ENCODE peak calls at places on chromosomes 1 and 21, in five cellular contexts. X is HepG2, C is HCT116, R is K562, P is SK-N-SH. B is an unnamed sample.

GRCh38 chr1:48105167-48105566 is 108.0 kb upstream of the TRABD2B start:
- DNase-seq in P (no peak), X (no peak), R (no peak), C (no peak), B (peak)

GRCh38 chr1:156097499-156098178 is 15.4 kb upstream of the MEX3A start:
- DNase-seq in C (no peak), R (no peak), P (no peak), X (no peak), B (no peak)

GRCh38 chr1:79204774-79205173 is 198.2 kb upstream of the ADGRL4 start:
- DNase-seq in R (no peak), C (no peak), P (no peak), X (no peak), B (no peak)

GRCh38 chr21:44509539-44509938 is 30.5 kb downstream of the KRTAP10-1 start:
- DNase-seq in X (no peak), R (no peak), C (peak), P (peak), B (peak)

GRCh38 chr1:206863266-206863665 is 2.2 kb upstream of the IL20 start:
- DNase-seq in C (no peak), R (no peak), X (no peak), P (no peak), B (no peak)

GRCh38 chr1:194194724-194195123 is 1008.3 kb upstream of the B3GALT2 start:
- DNase-seq in R (no peak), X (no peak), P (no peak), C (no peak), B (no peak)

GRCh38 chr1:42931108-42931539 is 27.5 kb downstream of the SLC2A1 start:
- DNase-seq in P (peak), R (peak), X (no peak), C (no peak), B (peak)

GRCh38 chr1:3584915-3585314 is 26.4 kb downstream of the MEGF6 start:
- DNase-seq in P (no peak), C (no peak), X (no peak), R (no peak), B (no peak)

GRCh38 chr21:32196001-32196400 is 82.8 kb downstream of the MIS18A start:
- DNase-seq in X (no peak), R (no peak), C (no peak), P (no peak), B (no peak)

GRCh38 chr1:34645109-34645688 is 109.6 kb upstream of the GJB5 start:
- DNase-seq in X (no peak), C (no peak), R (no peak), P (no peak), B (no peak)

GRCh38 chr21:34511787-34512451 is at the start of gene KCNE1:
- DNase-seq in C (no peak), X (no peak), P (no peak), R (no peak), B (no peak)

GRCh38 chr1:198929111-198929604 is 290.3 kb downstream of the PTPRC start:
- DNase-seq in C (no peak), R (no peak), P (no peak), X (no peak), B (no peak)

GRCh38 chr1:37513795-37514349 is 694 bp downstream of the MEAF6 start:
- DNase-seq in X (peak), C (no peak), R (peak), P (peak), B (no peak)

GRCh38 chr21:33403786-33404571 is 766 bp downstream of the IFNGR2 start:
- DNase-seq in X (peak), R (peak), P (peak), C (no peak), B (peak)

GRCh38 chr1:229380514-229381160 is 37.8 kb upstream of the CCSAP start:
- DNase-seq in P (no peak), C (no peak), R (no peak), X (no peak), B (no peak)

GRCh38 chr1:21851430-21852250 is 39.6 kb downstream of the LDLRAD2 start:
- DNase-seq in P (no peak), R (no peak), X (no peak), C (no peak), B (no peak)

GRCh38 chr1:20634065-20634593 is 871 bp downstream of the PINK1 start:
- DNase-seq in X (no peak), P (no peak), R (no peak), C (no peak), B (no peak)

GRCh38 chr1:206842851-206843250 is 22.6 kb upstream of the IL20 start:
- DNase-seq in C (no peak), P (no peak), R (no peak), X (no peak), B (no peak)

GRCh38 chr21:36400719-36401118 is 15.5 kb downstream of the CHAF1B start:
- DNase-seq in P (no peak), C (no peak), R (no peak), X (no peak), B (no peak)

GRCh38 chr1:20590313-20590777 is 1.4 kb downstream of the CDA start:
- DNase-seq in X (peak), R (no peak), C (no peak), P (peak), B (no peak)

GRCh38 chr1:187691439-187691838 is 862.7 kb downstream of the PLA2G4A start:
- DNase-seq in P (no peak), R (no peak), X (peak), C (peak), B (no peak)

GRCh38 chr1:73674945-73675561 is 522.9 kb downstream of the LRRIQ3 start:
- DNase-seq in C (no peak), P (peak), X (no peak), R (no peak), B (peak)

GRCh38 chr21:46061950-46062349 is 36.0 kb upstream of the COL6A2 start:
- DNase-seq in C (no peak), P (no peak), X (no peak), R (no peak), B (no peak)

GRCh38 chr1:192378276-192378675 is 61.5 kb downstream of the RGS21 start:
- DNase-seq in P (no peak), R (no peak), X (no peak), C (no peak), B (no peak)

GRCh38 chr21:45457832-45458172 is 52.8 kb downstream of the COL18A1 start:
- DNase-seq in X (no peak), P (no peak), C (no peak), R (no peak), B (no peak)

GRCh38 chr1:151443846-151444790 is 15.2 kb downstream of the POGZ start:
- DNase-seq in X (peak), C (peak), R (peak), P (peak), B (peak)

GRCh38 chr1:225700889-225701465 is 48.1 kb upstream of the ENAH start:
- DNase-seq in X (no peak), P (no peak), C (no peak), R (no peak), B (no peak)

GRCh38 chr1:112712701-112713128 is 2.4 kb downstream of the PPM1J start:
- DNase-seq in X (no peak), P (no peak), C (no peak), R (no peak), B (no peak)

GRCh38 chr1:163038928-163039327 is 30.2 kb upstream of the RGS4 start:
- DNase-seq in R (no peak), X (no peak), C (no peak), P (no peak), B (no peak)

GRCh38 chr1:163039694-163040093 is 29.5 kb upstream of the RGS4 start:
- DNase-seq in X (no peak), R (no peak), P (no peak), C (no peak), B (no peak)

GRCh38 chr1:163036661-163037060 is 32.5 kb upstream of the RGS4 start:
- DNase-seq in P (no peak), X (no peak), C (no peak), R (no peak), B (no peak)

DNA sequence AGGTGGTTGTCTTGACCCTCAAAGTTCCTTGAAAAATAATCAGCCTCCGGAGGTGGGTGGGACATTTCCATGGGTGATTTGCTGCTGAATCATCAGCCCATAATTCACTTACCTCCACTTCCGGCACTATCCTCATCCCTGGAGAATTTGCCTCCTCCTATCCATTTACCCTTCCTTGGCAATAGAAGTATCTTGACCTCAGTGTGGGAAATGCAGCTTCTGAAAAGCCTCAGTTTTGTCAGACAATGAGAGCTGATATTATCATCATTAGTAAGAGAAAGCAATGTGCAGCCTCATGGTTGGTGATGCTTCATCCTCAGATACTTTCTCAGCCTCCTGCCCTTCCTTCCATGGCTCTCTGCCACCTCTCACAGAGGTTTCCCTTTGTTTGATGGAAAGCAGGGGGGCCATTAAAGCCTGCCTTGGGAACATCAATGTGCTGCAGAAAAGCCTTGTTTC is 33.3 kb upstream of the RGS4 start:
- DNase-seq in C (peak), R (no peak), X (no peak), P (peak), B (no peak)
- TF ChIP-seq JUND in C (peak), R (no peak), X (no peak), P (peak), B (no peak)

GRCh38 chr1:40385437-40386310 is 12.1 kb downstream of the SMAP2 start:
- DNase-seq in C (no peak), X (no peak), P (no peak), R (peak), B (no peak)
- TF ChIP-seq JUND in C (no peak), X (no peak), P (no peak), R (no peak), B (no peak)

GRCh38 chr1:164767257-164768044 is 208.5 kb downstream of the PBX1 start:
- DNase-seq in X (no peak), C (no peak), R (no peak), P (no peak), B (no peak)

GRCh38 chr1:164763098-164763497 is 204.1 kb downstream of the PBX1 start:
- DNase-seq in P (no peak), C (no peak), R (no peak), X (no peak), B (no peak)

GRCh38 chr1:164764333-164764732 is 205.3 kb downstream of the PBX1 start:
- DNase-seq in R (no peak), P (no peak), X (no peak), C (no peak), B (no peak)

GRCh38 chr1:164765993-164766720 is 207.2 kb downstream of the PBX1 start:
- DNase-seq in X (no peak), C (no peak), P (no peak), R (no peak), B (no peak)

DNA sequence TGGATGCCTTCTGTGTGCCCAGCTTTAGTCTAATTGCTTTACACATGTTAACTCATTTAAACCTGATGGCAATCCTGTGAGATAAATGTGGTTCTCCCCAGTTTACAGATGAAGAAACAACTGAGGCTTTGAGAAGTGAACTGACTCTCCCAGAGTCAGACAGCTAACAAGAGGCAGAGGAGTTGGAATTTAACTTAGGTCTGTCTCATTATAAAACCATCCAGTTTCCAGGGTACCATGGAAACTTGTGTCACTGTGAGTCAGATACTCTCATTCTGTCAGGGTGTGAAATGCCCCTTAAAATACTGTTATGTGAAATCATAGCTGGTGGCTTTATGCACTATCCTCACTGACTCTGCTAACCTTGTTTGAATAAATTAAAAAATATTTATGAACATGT is 206.6 kb downstream of the PBX1 start:
- DNase-seq in R (no peak), P (no peak), C (no peak), X (no peak), B (no peak)
- TF ChIP-seq JUND in R (no peak), P (peak), C (no peak), X (no peak), B (no peak)

DNA sequence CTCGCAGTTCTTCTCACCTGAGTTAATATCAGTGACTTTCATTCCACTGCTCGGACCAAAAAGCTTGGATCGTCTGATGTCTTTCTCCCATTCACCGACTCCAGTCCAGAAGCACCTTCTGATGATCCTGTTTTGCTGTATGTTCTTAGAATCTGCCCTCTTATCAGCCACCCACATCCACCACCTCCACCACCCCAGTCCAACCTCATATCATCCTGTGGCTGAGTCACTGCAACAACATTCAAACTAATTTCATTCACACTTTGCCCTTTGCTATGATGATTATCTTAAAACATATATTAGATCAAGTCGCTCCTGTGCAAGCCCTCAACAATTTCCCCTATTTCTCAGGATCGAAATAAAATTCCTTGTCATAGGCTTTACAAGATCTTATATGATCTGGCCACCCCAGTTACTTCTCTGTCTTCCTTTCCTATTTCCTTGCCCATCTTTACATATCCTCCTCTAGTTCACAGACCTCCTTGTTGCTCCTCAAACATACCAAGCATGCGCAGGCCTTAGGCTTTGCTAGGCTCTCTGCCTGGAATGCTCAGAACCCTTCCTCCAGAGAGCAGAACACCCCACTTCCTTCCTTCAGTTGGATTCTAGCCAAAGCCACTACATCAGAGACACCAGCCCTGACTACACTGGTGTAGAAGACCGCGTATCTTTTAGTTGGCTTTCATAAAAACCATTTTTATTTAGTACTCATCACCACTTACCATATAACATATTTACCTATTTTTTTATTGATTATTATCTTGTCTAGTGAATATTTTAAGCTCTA is 335.7 kb upstream of the GREM2 start:
- DNase-seq in C (no peak), R (no peak), X (no peak), P (no peak), B (no peak)
- TF ChIP-seq JUND in C (no peak), R (no peak), X (no peak), P (no peak), B (no peak)

GRCh38 chr1:222643937-222644648 is 26.2 kb downstream of the MIA3 start:
- DNase-seq in R (peak), C (peak), P (peak), X (peak), B (peak)

GRCh38 chr1:222643603-222643936 is 25.7 kb downstream of the MIA3 start:
- DNase-seq in X (peak), C (peak), R (peak), P (no peak), B (no peak)

GRCh38 chr1:222644649-222645005 is 26.7 kb downstream of the MIA3 start:
- DNase-seq in R (no peak), P (no peak), C (no peak), X (no peak), B (no peak)

GRCh38 chr1:222641269-222641948 is 23.5 kb downstream of the MIA3 start:
- DNase-seq in X (no peak), P (no peak), R (no peak), C (no peak), B (no peak)

DNA sequence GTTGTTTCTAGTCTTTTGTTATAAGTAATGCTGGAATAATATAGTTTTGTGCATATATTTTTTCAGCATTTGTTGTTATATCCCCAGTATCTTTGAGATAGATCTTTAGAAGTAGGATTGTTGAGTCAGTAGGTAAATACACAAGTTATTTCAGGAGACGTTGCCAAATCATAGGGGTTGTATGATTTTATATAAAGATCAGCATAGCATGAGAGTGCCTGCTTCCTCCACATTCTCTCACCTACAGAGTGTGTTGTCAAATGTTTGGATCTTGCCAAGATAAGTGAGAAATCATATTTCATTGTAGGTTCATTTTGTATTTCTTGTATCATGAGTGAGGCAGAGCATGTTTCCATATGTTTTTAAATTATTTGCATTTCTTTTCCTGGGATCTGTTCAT is 24.6 kb downstream of the MIA3 start:
- DNase-seq in C (no peak), P (no peak), R (no peak), X (no peak), B (no peak)
- TF ChIP-seq JUND in C (no peak), P (no peak), R (no peak), X (no peak), B (peak)

GRCh38 chr21:42414928-42415769 is 11.4 kb downstream of the UBASH3A start:
- DNase-seq in X (no peak), P (no peak), R (peak), C (peak), B (no peak)
- TF ChIP-seq JUND in X (no peak), P (no peak), R (peak), C (peak), B (no peak)

GRCh38 chr21:21045538-21045937 is 47.3 kb downstream of the NCAM2 start:
- DNase-seq in P (no peak), C (no peak), X (no peak), R (no peak), B (no peak)
- TF ChIP-seq JUND in P (no peak), C (no peak), X (no peak), R (no peak), B (no peak)

DNA sequence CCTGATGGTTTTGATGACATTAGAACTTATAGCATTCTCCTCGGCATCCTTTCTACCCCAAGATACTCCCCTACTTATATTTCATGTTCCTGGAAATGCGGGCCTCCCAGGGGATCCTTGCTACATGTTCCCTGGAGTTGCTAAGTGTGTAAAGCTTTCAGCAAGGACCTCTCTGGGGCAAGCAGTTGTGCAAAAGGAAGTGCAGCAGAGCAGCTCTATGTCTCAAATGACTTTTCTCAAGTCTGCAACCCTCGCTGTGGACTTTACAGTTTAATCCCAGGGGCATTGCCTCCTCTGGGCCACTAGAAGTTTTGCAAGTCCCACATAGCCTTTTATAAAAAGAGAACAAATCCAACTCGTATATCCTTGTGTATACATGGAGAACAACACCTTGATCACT is 20.8 kb upstream of the MNDA start:
- DNase-seq in R (no peak), P (no peak), C (no peak), X (no peak), B (no peak)
- TF ChIP-seq JUND in R (no peak), P (no peak), C (no peak), X (no peak), B (no peak)

GRCh38 chr1:66364578-66365391 is 169.2 kb upstream of the SGIP1 start:
- DNase-seq in X (no peak), P (no peak), R (no peak), C (no peak), B (no peak)
- TF ChIP-seq JUND in X (no peak), P (peak), R (no peak), C (no peak), B (no peak)

GRCh38 chr1:77036560-77036959 is 169.3 kb downstream of the ST6GALNAC5 start:
- DNase-seq in C (no peak), X (no peak), R (peak), P (no peak), B (peak)

GRCh38 chr1:77037990-77038389 is 170.7 kb downstream of the ST6GALNAC5 start:
- DNase-seq in R (no peak), X (no peak), C (no peak), P (no peak), B (no peak)

GRCh38 chr1:77040817-77041216 is 173.5 kb downstream of the ST6GALNAC5 start:
- DNase-seq in X (no peak), R (no peak), P (no peak), C (no peak), B (no peak)

GRCh38 chr1:77037038-77037437 is 169.8 kb downstream of the ST6GALNAC5 start:
- DNase-seq in C (no peak), P (no peak), R (no peak), X (no peak), B (no peak)

DNA sequence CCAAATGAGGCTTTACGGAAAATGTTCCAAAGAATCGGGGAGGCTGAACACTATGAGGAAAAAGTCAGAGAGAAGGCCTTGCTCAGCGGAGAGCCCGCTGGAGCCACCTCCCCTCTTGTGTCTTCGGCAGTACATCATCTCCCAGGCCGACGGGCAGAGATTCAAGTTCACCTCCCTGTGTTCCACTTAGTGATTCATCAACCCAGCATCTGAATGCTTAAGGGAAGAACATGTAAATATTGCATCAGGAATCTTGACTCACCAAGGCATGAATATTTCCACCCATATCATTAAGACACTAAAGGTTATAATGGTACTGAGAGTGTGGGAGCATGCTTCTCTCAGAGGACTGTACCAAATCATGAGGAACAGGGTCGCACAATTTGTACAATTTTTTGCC is 172.5 kb downstream of the ST6GALNAC5 start:
- DNase-seq in P (no peak), C (peak), X (no peak), R (no peak), B (no peak)
- TF ChIP-seq JUND in P (peak), C (peak), X (no peak), R (no peak), B (no peak)

B was measured in T47D.